ENCODE peak calls at places on chromosome 10, in seven cellular contexts. One of them, this sample, is unnamed.

GRCh38 chr10:78925800-78926319 is 142.9 kb upstream of the ZMIZ1 start:
- DNase-seq in anterior cingulate cortex: no peak
- DNase-seq in ACHN: peak
- DNase-seq in D341Med: no peak
- DNase-seq in caudate nucleus: no peak
- DNase-seq in NCI-H446 treated with DMSO at 0.1 percent for 48 hours: no peak
- DNase-seq in CD8-positive, alpha-beta memory T cell: no peak
- DNase-seq in this sample: peak

GRCh38 chr10:107727762-107728317 is 563.3 kb upstream of the SORCS1 start:
- DNase-seq in caudate nucleus: no peak
- DNase-seq in ACHN: no peak
- DNase-seq in D341Med: no peak
- DNase-seq in CD8-positive, alpha-beta memory T cell: no peak
- DNase-seq in NCI-H446 treated with DMSO at 0.1 percent for 48 hours: no peak
- DNase-seq in anterior cingulate cortex: no peak
- DNase-seq in this sample: peak

GRCh38 chr10:107994621-107995274 is 830.2 kb upstream of the SORCS1 start:
- DNase-seq in caudate nucleus: no peak
- DNase-seq in D341Med: no peak
- DNase-seq in NCI-H446 treated with DMSO at 0.1 percent for 48 hours: no peak
- DNase-seq in CD8-positive, alpha-beta memory T cell: no peak
- DNase-seq in anterior cingulate cortex: no peak
- DNase-seq in ACHN: no peak
- DNase-seq in this sample: no peak

GRCh38 chr10:44989621-44990301 is 11.0 kb upstream of the ZNF22 start:
- DNase-seq in NCI-H446 treated with DMSO at 0.1 percent for 48 hours: no peak
- DNase-seq in caudate nucleus: no peak
- DNase-seq in anterior cingulate cortex: no peak
- DNase-seq in CD8-positive, alpha-beta memory T cell: no peak
- DNase-seq in ACHN: no peak
- DNase-seq in D341Med: no peak
- DNase-seq in this sample: no peak

GRCh38 chr10:123796736-123797135 is 94.9 kb downstream of the CPXM2 start:
- DNase-seq in D341Med: no peak
- DNase-seq in NCI-H446 treated with DMSO at 0.1 percent for 48 hours: no peak
- DNase-seq in caudate nucleus: no peak
- DNase-seq in anterior cingulate cortex: no peak
- DNase-seq in CD8-positive, alpha-beta memory T cell: no peak
- DNase-seq in ACHN: no peak
- DNase-seq in this sample: no peak

GRCh38 chr10:43370671-43371215 is 693 bp upstream of the FXYD4 start:
- DNase-seq in CD8-positive, alpha-beta memory T cell: no peak
- DNase-seq in D341Med: peak
- DNase-seq in anterior cingulate cortex: no peak
- DNase-seq in NCI-H446 treated with DMSO at 0.1 percent for 48 hours: no peak
- DNase-seq in caudate nucleus: no peak
- DNase-seq in ACHN: no peak
- DNase-seq in this sample: no peak

GRCh38 chr10:8069627-8070026 is 15.1 kb downstream of the GATA3 start:
- DNase-seq in NCI-H446 treated with DMSO at 0.1 percent for 48 hours: no peak
- DNase-seq in ACHN: no peak
- DNase-seq in CD8-positive, alpha-beta memory T cell: no peak
- DNase-seq in caudate nucleus: no peak
- DNase-seq in anterior cingulate cortex: no peak
- DNase-seq in D341Med: no peak
- DNase-seq in this sample: no peak

GRCh38 chr10:3102721-3103410 is 35.5 kb downstream of the PFKP start:
- DNase-seq in anterior cingulate cortex: no peak
- DNase-seq in CD8-positive, alpha-beta memory T cell: no peak
- DNase-seq in D341Med: no peak
- DNase-seq in NCI-H446 treated with DMSO at 0.1 percent for 48 hours: no peak
- DNase-seq in ACHN: no peak
- DNase-seq in caudate nucleus: no peak
- DNase-seq in this sample: peak

GRCh38 chr10:83425306-83425705 is 714.0 kb upstream of the GHITM start:
- DNase-seq in caudate nucleus: no peak
- DNase-seq in CD8-positive, alpha-beta memory T cell: no peak
- DNase-seq in D341Med: no peak
- DNase-seq in NCI-H446 treated with DMSO at 0.1 percent for 48 hours: no peak
- DNase-seq in anterior cingulate cortex: no peak
- DNase-seq in ACHN: no peak
- DNase-seq in this sample: no peak

GRCh38 chr10:30553018-30553624 is 76.4 kb downstream of the LYZL2 start:
- DNase-seq in CD8-positive, alpha-beta memory T cell: no peak
- DNase-seq in anterior cingulate cortex: no peak
- DNase-seq in ACHN: no peak
- DNase-seq in NCI-H446 treated with DMSO at 0.1 percent for 48 hours: no peak
- DNase-seq in D341Med: peak
- DNase-seq in caudate nucleus: no peak
- DNase-seq in this sample: no peak

GRCh38 chr10:27345455-27345909 is 104.9 kb upstream of the ACBD5 start:
- DNase-seq in caudate nucleus: no peak
- DNase-seq in NCI-H446 treated with DMSO at 0.1 percent for 48 hours: no peak
- DNase-seq in anterior cingulate cortex: no peak
- DNase-seq in ACHN: no peak
- DNase-seq in CD8-positive, alpha-beta memory T cell: no peak
- DNase-seq in D341Med: no peak
- DNase-seq in this sample: no peak

This sample was measured in Caki2.